ENCODE peak calls at places on chromosome 11, in ten cellular contexts. E is lower leg skin; R is A549; V is astrocyte of the spinal cord; C is prostate gland; I is OCI-LY7; A is esophagus squamous epithelium; N is HL-60; D is dorsolateral prefrontal cortex; K is CD8-positive, alpha-beta T cell. O is an unnamed sample.
A peak's percentile ranks its signal among the peaks of the same experiment; 100 is the strongest.

GRCh38 chr11:65651589-65652510 is 10.9 kb downstream of the RELA start:
- DNase-seq in D (no peak), C (peak; percentile 76), R (no peak), N (no peak), V (peak; percentile 33), E (no peak), A (no peak), I (no peak), K (no peak), O (no peak)

GRCh38 chr11:59076876-59077571 is 9.1 kb upstream of the GLYATL1B start:
- DNase-seq in I (peak; percentile 87), E (no peak), A (no peak), D (no peak), C (no peak), N (peak; percentile 53), K (no peak), R (no peak), V (no peak), O (no peak)

GRCh38 chr11:14672635-14673034 is 29.0 kb downstream of the PDE3B start:
- DNase-seq in E (no peak), K (no peak), R (no peak), I (no peak), C (no peak), N (no peak), V (peak; percentile 10), D (no peak), A (no peak), O (no peak)

GRCh38 chr11:78319453-78319955 is 98.1 kb downstream of the GAB2 start:
- DNase-seq in R (no peak), I (no peak), N (no peak), E (no peak), V (peak; percentile 15), A (no peak), K (no peak), D (no peak), C (no peak), O (no peak)

GRCh38 chr11:12901272-12901671 is 107.8 kb upstream of the RASSF10 start:
- DNase-seq in N (no peak), E (no peak), R (no peak), A (no peak), D (no peak), K (no peak), I (peak; percentile 3), V (no peak), C (no peak), O (no peak)

GRCh38 chr11:61838921-61839320 is 10.8 kb downstream of the FADS2 start:
- DNase-seq in R (no peak), N (no peak), E (no peak), I (no peak), C (no peak), A (no peak), D (no peak), K (no peak), V (no peak), O (no peak)

GRCh38 chr11:29435421-29435820 is 581.4 kb downstream of the KCNA4 start:
- DNase-seq in R (no peak), A (no peak), C (no peak), E (no peak), V (peak; percentile 33), D (no peak), N (no peak), K (no peak), I (no peak), O (no peak)

GRCh38 chr11:32034149-32034548 is 56.7 kb upstream of the RCN1 start:
- DNase-seq in D (no peak), E (no peak), K (no peak), N (no peak), I (no peak), R (no peak), A (no peak), V (peak; percentile 92), C (no peak), O (no peak)

GRCh38 chr11:77029829-77030228 is 4.4 kb upstream of the B3GNT6 start:
- DNase-seq in V (no peak), N (no peak), D (no peak), E (no peak), C (no peak), A (no peak), K (no peak), I (no peak), R (no peak), O (no peak)

GRCh38 chr11:124868322-124869274 is 3.4 kb downstream of the ROBO3 start:
- DNase-seq in K (no peak), E (peak; percentile 75), C (no peak), I (no peak), D (no peak), V (no peak), A (no peak), N (no peak), R (no peak), O (no peak)

DNA sequence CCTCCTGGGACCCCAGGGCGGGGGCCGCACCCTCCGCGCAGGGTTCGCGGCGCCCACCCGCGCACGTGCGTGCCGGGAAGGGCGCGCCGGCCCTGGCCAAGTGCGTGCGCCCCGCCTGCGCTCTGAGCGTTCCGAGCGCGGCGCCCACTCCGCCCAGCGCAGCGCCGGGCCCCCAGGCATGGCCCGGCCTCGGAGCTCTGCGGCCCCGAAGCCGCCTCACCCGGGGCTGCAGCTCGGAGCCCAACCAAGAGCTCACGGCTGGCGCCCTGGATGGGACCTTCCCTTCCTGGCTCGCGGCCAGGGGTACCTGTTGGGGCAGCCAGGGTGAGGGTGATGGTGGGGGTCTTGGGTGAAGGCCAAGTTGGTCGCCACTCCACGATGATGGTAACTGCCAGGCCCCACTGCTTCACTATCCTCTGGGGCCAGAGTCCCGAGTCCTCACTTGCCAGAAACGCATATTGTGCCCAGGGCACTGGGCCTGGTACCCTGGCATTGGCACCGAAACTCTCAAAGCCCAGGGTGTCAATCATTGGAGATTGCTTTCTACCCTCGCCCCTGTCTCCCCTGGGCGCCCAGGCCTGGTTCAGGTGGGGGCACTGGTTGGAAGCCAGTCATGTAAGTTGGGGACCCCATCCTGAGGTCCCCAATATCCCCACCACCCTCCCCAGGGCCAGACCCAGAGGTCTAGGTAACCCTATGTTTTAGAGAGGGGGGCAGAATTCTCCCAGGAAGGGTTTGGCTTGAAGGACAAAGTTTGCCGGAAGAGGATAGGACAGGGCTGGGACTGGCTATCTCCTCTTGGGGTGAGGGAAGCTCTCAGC is 889 bp downstream of the ANO1 start:
- DNase-seq in C (no peak), I (no peak), A (no peak), V (no peak), D (no peak), N (no peak), K (no peak), R (no peak), E (no peak), O (no peak)
- H3K4me3 ChIP-seq in C (peak overlapping the region; percentile 48), I (no peak overlapping the region), A (peak overlapping the region; percentile 65), V (no peak overlapping the region), D (no peak overlapping the region), N (no peak overlapping the region), K (no peak overlapping the region), R (peak overlapping the region; percentile 38), E (no peak overlapping the region), O (no peak overlapping the region)

DNA sequence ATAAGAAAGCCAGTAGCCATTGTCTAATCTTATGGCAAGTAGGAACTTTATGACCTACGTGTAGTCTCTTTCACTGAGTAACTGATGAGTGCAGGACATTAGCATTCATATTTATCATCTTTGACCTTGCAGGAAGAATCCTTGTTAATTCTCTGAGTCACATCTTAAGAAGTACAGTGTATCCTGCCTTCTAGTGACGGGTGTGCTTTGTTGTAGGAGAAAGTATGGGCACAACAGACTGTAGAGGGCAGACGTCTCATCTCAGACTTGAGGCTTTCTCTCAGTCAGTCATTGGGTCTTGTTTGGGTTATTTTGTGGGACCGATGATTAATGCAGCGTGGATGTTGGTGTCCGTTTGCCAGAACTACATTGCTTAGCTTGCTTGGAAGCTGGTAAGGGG is 6.8 kb downstream of the RNF214 start:
- DNase-seq in I (no peak), V (peak; percentile 87), E (no peak), D (no peak), N (no peak), C (no peak), R (peak; percentile 37), A (no peak), K (no peak), O (no peak)
- TF ChIP-seq CTCF in I (peak; percentile 33), V (peak; percentile 71), E (no peak), D (no peak), N (no peak), C (no peak), R (peak; percentile 12), A (no peak), K (no peak), O (no peak)

DNA sequence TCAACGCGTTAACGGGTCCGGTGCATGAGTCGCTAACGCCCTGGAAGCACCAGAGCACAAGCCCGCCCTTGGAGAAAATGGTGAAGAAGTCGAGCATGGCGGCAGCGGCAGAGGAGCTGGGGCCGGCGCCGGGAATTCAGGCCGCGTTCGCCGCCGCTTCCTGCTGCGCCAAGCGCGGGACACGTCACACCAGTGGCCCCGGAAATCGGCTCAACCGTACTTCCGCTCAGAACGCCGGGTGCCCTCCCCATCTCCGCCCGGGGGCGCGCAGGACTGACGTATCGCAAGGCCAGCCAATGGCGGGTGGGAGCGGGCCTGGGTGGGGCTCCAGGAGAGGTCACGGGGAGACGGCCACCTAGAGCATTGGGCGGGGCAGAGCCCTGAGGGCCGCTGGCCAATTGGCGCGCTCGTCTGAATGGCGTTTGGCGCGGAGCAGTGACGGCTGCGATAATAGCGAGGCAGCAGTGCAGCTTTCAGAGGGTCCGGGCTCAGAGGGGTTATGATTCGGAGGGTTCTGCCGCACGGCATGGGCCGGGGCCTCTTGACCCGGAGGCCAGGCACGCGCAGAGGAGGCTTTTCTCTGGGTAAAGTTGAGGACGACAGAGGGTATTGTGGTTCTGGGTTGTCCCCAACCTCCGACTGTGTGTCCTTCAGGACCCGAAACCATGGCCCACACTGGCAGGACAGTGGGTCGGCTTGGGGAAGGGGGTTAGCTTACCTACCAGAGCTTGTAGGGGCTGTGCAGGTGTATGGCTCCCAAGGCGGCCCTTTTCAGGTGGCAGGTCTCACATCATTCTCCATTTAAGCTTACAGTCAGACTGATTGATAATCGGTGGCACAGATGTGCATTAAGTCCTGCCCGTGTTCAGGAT is at the start of the genes FOXRED1 and SRPRA:
- DNase-seq in E (peak; percentile 100), K (peak; percentile 100), N (peak; percentile 100), R (peak; percentile 97), I (peak; percentile 99), V (peak; percentile 100), C (peak; percentile 100), A (peak; percentile 99), D (peak; percentile 99), O (peak; percentile 95)
- H3K4me3 ChIP-seq in E (peak within 1 kb of the TSS; percentile 52), K (peak within 1 kb of the TSS; percentile 90), N (peak within 1 kb of the TSS; percentile 96), R (peak within 1 kb of the TSS; percentile 71), I (peak within 1 kb of the TSS; percentile 98), V (peak within 1 kb of the TSS; percentile 79), C (peak within 1 kb of the TSS; percentile 77), A (peak within 1 kb of the TSS; percentile 73), D (peak within 1 kb of the TSS; percentile 98), O (peak within 1 kb of the TSS; percentile 99)

DNA sequence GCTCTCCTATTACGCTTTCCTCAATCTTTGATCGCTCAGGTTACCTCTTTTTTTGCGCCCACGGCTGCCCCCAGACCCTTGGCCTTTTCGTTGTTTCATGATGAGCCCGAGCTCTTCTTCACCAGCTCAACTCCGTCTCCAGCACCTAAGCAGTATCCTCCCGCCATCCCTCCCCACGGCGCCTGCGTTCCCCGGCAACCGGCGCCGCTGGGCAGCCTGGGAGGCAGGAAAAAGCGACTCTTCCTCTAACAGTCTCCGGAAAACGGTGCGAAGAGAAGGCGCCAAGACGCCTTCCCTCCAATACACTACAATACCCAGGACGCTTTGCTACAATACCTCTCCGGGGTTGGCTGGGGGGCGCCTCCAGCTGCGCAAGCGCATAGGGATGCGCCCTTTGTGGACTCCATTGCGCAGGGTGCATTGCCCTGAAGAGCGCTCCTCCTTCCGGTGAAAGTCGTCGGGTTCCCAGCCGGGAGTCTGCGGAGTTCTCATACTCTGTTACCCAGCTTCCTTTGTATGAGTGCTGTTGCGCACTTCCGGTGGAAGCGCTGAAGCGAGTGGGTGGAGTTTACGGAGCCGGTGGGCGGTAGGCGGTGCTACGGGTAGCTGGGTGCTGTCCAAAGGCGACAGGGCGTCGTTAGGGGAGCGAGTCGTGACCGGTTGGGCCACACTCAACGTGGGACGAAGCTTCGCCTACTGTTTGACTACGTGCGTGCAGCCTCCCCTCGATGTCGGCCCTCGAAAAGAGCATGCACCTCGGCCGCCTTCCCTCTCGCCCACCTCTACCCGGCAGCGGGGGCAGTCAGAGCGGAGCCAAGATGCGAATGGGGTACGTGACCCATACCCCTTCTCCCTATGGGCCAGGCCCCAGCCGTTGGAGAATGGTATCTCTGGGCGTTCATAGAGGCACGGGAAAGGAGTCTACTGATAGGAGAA is at the start of the genes C2CD3 and PPME1:
- DNase-seq in K (peak; percentile 96), I (peak; percentile 100), R (peak; percentile 97), N (peak; percentile 100), V (peak; percentile 100), E (peak; percentile 99), C (peak; percentile 99), D (peak; percentile 99), A (peak; percentile 94), O (peak; percentile 99)
- TF ChIP-seq CTCF in K (no peak), I (peak; percentile 33), R (peak; percentile 41), N (no peak), V (peak; percentile 44), E (no peak), C (no peak), D (peak; percentile 56), A (peak; percentile 34), O (no peak)